ENCODE peak calls at places on chromosomes 3 and 15, in eight cellular contexts. One of them, this sample, is unnamed.

GRCh38 chr15:70313099-70314017 is 215.6 kb upstream of the TLE3 start:
- DNase-seq in cardiac fibroblast: no peak
- DNase-seq in pancreas: no peak
- DNase-seq in omental fat pad: no peak
- DNase-seq in left lung: no peak
- DNase-seq in fibroblast of pulmonary artery: no peak
- DNase-seq in SK-N-SH: no peak
- DNase-seq in cardiac muscle cell: no peak
- DNase-seq in this sample: no peak

GRCh38 chr3:50339485-50340196 is 995 bp downstream of the RASSF1 start:
- DNase-seq in cardiac fibroblast: peak
- DNase-seq in omental fat pad: no peak
- DNase-seq in fibroblast of pulmonary artery: peak
- DNase-seq in left lung: no peak
- DNase-seq in pancreas: no peak
- DNase-seq in SK-N-SH: no peak
- DNase-seq in cardiac muscle cell: peak
- DNase-seq in this sample: no peak

GRCh38 chr3:124621498-124621897 is 108.8 kb upstream of the UMPS start:
- DNase-seq in pancreas: no peak
- DNase-seq in SK-N-SH: peak
- DNase-seq in omental fat pad: no peak
- DNase-seq in cardiac fibroblast: peak
- DNase-seq in fibroblast of pulmonary artery: peak
- DNase-seq in cardiac muscle cell: peak
- DNase-seq in left lung: no peak
- DNase-seq in this sample: no peak

GRCh38 chr3:17261627-17262369 is 377.0 kb downstream of the PLCL2 start:
- DNase-seq in SK-N-SH: no peak
- DNase-seq in omental fat pad: no peak
- DNase-seq in pancreas: no peak
- DNase-seq in cardiac muscle cell: no peak
- DNase-seq in fibroblast of pulmonary artery: no peak
- DNase-seq in left lung: no peak
- DNase-seq in cardiac fibroblast: no peak
- DNase-seq in this sample: no peak

GRCh38 chr3:38387862-38388261 is 41.3 kb downstream of the XYLB start:
- DNase-seq in pancreas: no peak
- DNase-seq in cardiac muscle cell: no peak
- DNase-seq in SK-N-SH: no peak
- DNase-seq in fibroblast of pulmonary artery: no peak
- DNase-seq in omental fat pad: no peak
- DNase-seq in left lung: no peak
- DNase-seq in cardiac fibroblast: no peak
- DNase-seq in this sample: no peak

GRCh38 chr15:51724199-51724598 is 13.3 kb downstream of the LYSMD2 start:
- DNase-seq in SK-N-SH: no peak
- DNase-seq in fibroblast of pulmonary artery: no peak
- DNase-seq in omental fat pad: no peak
- DNase-seq in cardiac fibroblast: no peak
- DNase-seq in pancreas: no peak
- DNase-seq in cardiac muscle cell: no peak
- DNase-seq in left lung: no peak
- DNase-seq in this sample: no peak

GRCh38 chr3:1998739-1999138 is 99.9 kb upstream of the CNTN4 start:
- DNase-seq in omental fat pad: no peak
- DNase-seq in fibroblast of pulmonary artery: no peak
- DNase-seq in cardiac fibroblast: no peak
- DNase-seq in cardiac muscle cell: no peak
- DNase-seq in left lung: no peak
- DNase-seq in pancreas: no peak
- DNase-seq in SK-N-SH: no peak
- DNase-seq in this sample: no peak

GRCh38 chr3:84967767-84968581 is 9.2 kb downstream of the CADM2 start:
- DNase-seq in cardiac muscle cell: no peak
- DNase-seq in omental fat pad: no peak
- DNase-seq in pancreas: no peak
- DNase-seq in cardiac fibroblast: no peak
- DNase-seq in fibroblast of pulmonary artery: no peak
- DNase-seq in left lung: no peak
- DNase-seq in SK-N-SH: no peak
- DNase-seq in this sample: no peak

GRCh38 chr15:77966540-77967290 is 110.8 kb downstream of the TBC1D2B start:
- DNase-seq in left lung: no peak
- DNase-seq in omental fat pad: no peak
- DNase-seq in fibroblast of pulmonary artery: peak
- DNase-seq in pancreas: no peak
- DNase-seq in SK-N-SH: peak
- DNase-seq in cardiac muscle cell: peak
- DNase-seq in cardiac fibroblast: peak
- DNase-seq in this sample: peak

GRCh38 chr15:25529774-25530173 is 91.0 kb upstream of the UBE3A start:
- DNase-seq in omental fat pad: no peak
- DNase-seq in cardiac fibroblast: no peak
- DNase-seq in fibroblast of pulmonary artery: no peak
- DNase-seq in pancreas: no peak
- DNase-seq in cardiac muscle cell: no peak
- DNase-seq in SK-N-SH: no peak
- DNase-seq in left lung: no peak
- DNase-seq in this sample: no peak

GRCh38 chr3:165778456-165778855 is 58.8 kb downstream of the BCHE start:
- DNase-seq in SK-N-SH: no peak
- DNase-seq in left lung: no peak
- DNase-seq in pancreas: no peak
- DNase-seq in cardiac muscle cell: no peak
- DNase-seq in cardiac fibroblast: no peak
- DNase-seq in omental fat pad: no peak
- DNase-seq in fibroblast of pulmonary artery: no peak
- DNase-seq in this sample: no peak

GRCh38 chr3:193347507-193348501 is 30.7 kb downstream of the ATP13A5 start:
- DNase-seq in cardiac muscle cell: no peak
- DNase-seq in left lung: no peak
- DNase-seq in fibroblast of pulmonary artery: no peak
- DNase-seq in SK-N-SH: no peak
- DNase-seq in cardiac fibroblast: no peak
- DNase-seq in omental fat pad: no peak
- DNase-seq in pancreas: no peak
- DNase-seq in this sample: no peak

GRCh38 chr3:197124713-197125112 is 95.1 kb upstream of the MELTF start:
- DNase-seq in pancreas: no peak
- DNase-seq in cardiac muscle cell: peak
- DNase-seq in SK-N-SH: no peak
- DNase-seq in omental fat pad: no peak
- DNase-seq in cardiac fibroblast: no peak
- DNase-seq in left lung: no peak
- DNase-seq in fibroblast of pulmonary artery: peak
- DNase-seq in this sample: no peak

GRCh38 chr3:62007036-62007435 is 366.3 kb downstream of the FEZF2 start:
- DNase-seq in cardiac muscle cell: peak
- DNase-seq in omental fat pad: no peak
- DNase-seq in fibroblast of pulmonary artery: no peak
- DNase-seq in SK-N-SH: no peak
- DNase-seq in pancreas: no peak
- DNase-seq in cardiac fibroblast: peak
- DNase-seq in left lung: no peak
- DNase-seq in this sample: no peak

GRCh38 chr15:75842722-75843617 is at the start of gene UBE2Q2:
- DNase-seq in omental fat pad: peak
- DNase-seq in cardiac fibroblast: peak
- DNase-seq in SK-N-SH: peak
- DNase-seq in left lung: peak
- DNase-seq in pancreas: peak
- DNase-seq in cardiac muscle cell: peak
- DNase-seq in fibroblast of pulmonary artery: peak
- DNase-seq in this sample: peak

GRCh38 chr15:75840659-75841058 is 2.6 kb upstream of the UBE2Q2 start:
- DNase-seq in left lung: no peak
- DNase-seq in omental fat pad: no peak
- DNase-seq in fibroblast of pulmonary artery: peak
- DNase-seq in pancreas: no peak
- DNase-seq in cardiac muscle cell: peak
- DNase-seq in SK-N-SH: peak
- DNase-seq in cardiac fibroblast: peak
- DNase-seq in this sample: no peak

GRCh38 chr15:75849167-75849566 is 5.9 kb downstream of the UBE2Q2 start:
- DNase-seq in omental fat pad: no peak
- DNase-seq in pancreas: no peak
- DNase-seq in fibroblast of pulmonary artery: no peak
- DNase-seq in left lung: no peak
- DNase-seq in cardiac fibroblast: no peak
- DNase-seq in SK-N-SH: no peak
- DNase-seq in cardiac muscle cell: no peak
- DNase-seq in this sample: no peak

GRCh38 chr15:75844629-75845390 is 1.6 kb downstream of the UBE2Q2 start:
- DNase-seq in fibroblast of pulmonary artery: no peak
- DNase-seq in SK-N-SH: no peak
- DNase-seq in omental fat pad: no peak
- DNase-seq in cardiac muscle cell: no peak
- DNase-seq in cardiac fibroblast: no peak
- DNase-seq in left lung: no peak
- DNase-seq in pancreas: no peak
- DNase-seq in this sample: no peak

DNA sequence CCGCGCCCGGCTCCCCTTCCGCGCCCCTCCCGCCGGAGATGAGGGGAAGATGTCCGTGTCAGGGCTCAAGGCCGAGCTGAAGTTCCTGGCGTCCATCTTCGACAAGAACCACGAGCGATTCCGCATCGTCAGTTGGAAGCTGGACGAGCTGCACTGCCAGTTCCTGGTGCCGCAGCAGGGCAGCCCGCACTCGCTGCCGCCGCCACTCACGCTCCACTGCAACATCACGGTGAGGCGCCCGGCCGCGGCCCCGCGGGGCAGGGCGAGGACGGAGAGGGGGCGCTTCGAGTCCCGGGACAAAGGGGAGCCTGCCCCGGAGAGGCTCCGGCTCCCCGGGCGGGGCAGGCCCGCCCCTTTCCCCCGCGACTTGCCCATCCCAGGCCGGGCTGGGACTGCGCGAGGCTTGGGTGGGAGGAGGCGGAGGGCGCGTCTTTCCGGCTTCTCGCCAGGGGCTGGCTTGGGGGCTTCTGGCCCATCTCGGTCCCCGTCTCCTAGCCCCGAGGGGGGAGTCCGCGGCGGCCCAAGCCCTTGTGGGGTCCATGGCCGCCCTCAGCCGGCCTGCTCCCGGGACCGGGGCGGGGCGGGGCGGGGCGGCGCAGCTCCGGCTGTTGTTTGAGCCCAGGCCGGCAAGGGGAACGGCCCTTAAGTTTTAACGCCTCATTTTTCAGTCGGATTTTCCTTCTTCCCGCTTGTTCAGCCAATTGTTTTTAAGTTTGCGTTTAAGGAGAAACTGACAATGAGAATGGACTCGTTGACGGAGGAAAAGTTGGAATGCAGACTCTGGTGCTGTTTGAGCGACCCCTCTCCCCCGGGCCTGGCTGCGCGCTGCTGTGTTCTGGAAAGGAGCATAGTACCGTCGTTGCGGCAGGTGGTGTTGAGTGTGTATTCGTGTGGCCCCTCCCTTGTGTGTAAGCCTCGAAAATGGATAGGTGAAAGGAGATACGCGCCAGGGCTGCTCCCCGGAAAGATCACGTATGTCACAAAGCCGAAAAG is 667 bp downstream of the UBE2Q2 start:
- DNase-seq in cardiac muscle cell: peak
- DNase-seq in left lung: peak
- DNase-seq in SK-N-SH: peak
- DNase-seq in cardiac fibroblast: peak
- DNase-seq in omental fat pad: peak
- DNase-seq in fibroblast of pulmonary artery: peak
- DNase-seq in pancreas: peak
- DNase-seq in this sample: peak
- TF ChIP-seq CTCF in cardiac muscle cell: no peak
- TF ChIP-seq CTCF in left lung: no peak
- TF ChIP-seq CTCF in SK-N-SH: no peak
- TF ChIP-seq CTCF in cardiac fibroblast: no peak
- TF ChIP-seq CTCF in omental fat pad: no peak
- TF ChIP-seq CTCF in fibroblast of pulmonary artery: no peak
- TF ChIP-seq CTCF in pancreas: no peak
- TF ChIP-seq CTCF in this sample: no peak

GRCh38 chr3:174863488-174863887 is 4.4 kb downstream of the NAALADL2 start:
- DNase-seq in left lung: no peak
- DNase-seq in cardiac muscle cell: no peak
- DNase-seq in omental fat pad: no peak
- DNase-seq in pancreas: no peak
- DNase-seq in SK-N-SH: no peak
- DNase-seq in cardiac fibroblast: no peak
- DNase-seq in fibroblast of pulmonary artery: no peak
- DNase-seq in this sample: no peak
- TF ChIP-seq CTCF in left lung: no peak
- TF ChIP-seq CTCF in cardiac muscle cell: no peak
- TF ChIP-seq CTCF in omental fat pad: no peak
- TF ChIP-seq CTCF in pancreas: no peak
- TF ChIP-seq CTCF in SK-N-SH: no peak
- TF ChIP-seq CTCF in cardiac fibroblast: no peak
- TF ChIP-seq CTCF in fibroblast of pulmonary artery: no peak
- TF ChIP-seq CTCF in this sample: no peak

GRCh38 chr15:74138642-74139041 is 8.3 kb downstream of the ISLR2 start:
- DNase-seq in cardiac fibroblast: no peak
- DNase-seq in fibroblast of pulmonary artery: no peak
- DNase-seq in left lung: no peak
- DNase-seq in omental fat pad: no peak
- DNase-seq in cardiac muscle cell: no peak
- DNase-seq in pancreas: no peak
- DNase-seq in SK-N-SH: no peak
- DNase-seq in this sample: no peak

GRCh38 chr15:74140445-74140761 is 10.0 kb downstream of the ISLR2 start:
- DNase-seq in cardiac fibroblast: no peak
- DNase-seq in left lung: no peak
- DNase-seq in SK-N-SH: no peak
- DNase-seq in omental fat pad: no peak
- DNase-seq in pancreas: no peak
- DNase-seq in cardiac muscle cell: no peak
- DNase-seq in fibroblast of pulmonary artery: no peak
- DNase-seq in this sample: no peak

GRCh38 chr15:74141591-74141990 is 11.2 kb downstream of the ISLR2 start:
- DNase-seq in SK-N-SH: no peak
- DNase-seq in cardiac muscle cell: peak
- DNase-seq in fibroblast of pulmonary artery: peak
- DNase-seq in cardiac fibroblast: peak
- DNase-seq in omental fat pad: no peak
- DNase-seq in left lung: no peak
- DNase-seq in pancreas: no peak
- DNase-seq in this sample: no peak

GRCh38 chr15:74146277-74146800 is 16.0 kb downstream of the ISLR2 start:
- DNase-seq in SK-N-SH: no peak
- DNase-seq in cardiac fibroblast: no peak
- DNase-seq in left lung: no peak
- DNase-seq in pancreas: no peak
- DNase-seq in omental fat pad: no peak
- DNase-seq in cardiac muscle cell: no peak
- DNase-seq in fibroblast of pulmonary artery: no peak
- DNase-seq in this sample: no peak

GRCh38 chr15:74144153-74144775 is 13.9 kb downstream of the ISLR2 start:
- DNase-seq in left lung: no peak
- DNase-seq in cardiac muscle cell: no peak
- DNase-seq in fibroblast of pulmonary artery: no peak
- DNase-seq in pancreas: no peak
- DNase-seq in SK-N-SH: no peak
- DNase-seq in omental fat pad: no peak
- DNase-seq in cardiac fibroblast: no peak
- DNase-seq in this sample: no peak
- TF ChIP-seq CTCF in left lung: no peak
- TF ChIP-seq CTCF in cardiac muscle cell: no peak
- TF ChIP-seq CTCF in fibroblast of pulmonary artery: no peak
- TF ChIP-seq CTCF in pancreas: no peak
- TF ChIP-seq CTCF in SK-N-SH: no peak
- TF ChIP-seq CTCF in omental fat pad: no peak
- TF ChIP-seq CTCF in cardiac fibroblast: no peak
- TF ChIP-seq CTCF in this sample: no peak

GRCh38 chr3:24493951-24494615 is 567 bp downstream of the THRB start:
- DNase-seq in pancreas: peak
- DNase-seq in cardiac fibroblast: peak
- DNase-seq in fibroblast of pulmonary artery: peak
- DNase-seq in left lung: peak
- DNase-seq in cardiac muscle cell: peak
- DNase-seq in SK-N-SH: peak
- DNase-seq in omental fat pad: peak
- DNase-seq in this sample: peak
- TF ChIP-seq CTCF in pancreas: no peak
- TF ChIP-seq CTCF in cardiac fibroblast: no peak
- TF ChIP-seq CTCF in fibroblast of pulmonary artery: no peak
- TF ChIP-seq CTCF in left lung: no peak
- TF ChIP-seq CTCF in cardiac muscle cell: no peak
- TF ChIP-seq CTCF in SK-N-SH: no peak
- TF ChIP-seq CTCF in omental fat pad: no peak
- TF ChIP-seq CTCF in this sample: no peak